ENCODE peak calls at places on chromosomes 1 and 21, in seven cellular contexts. L is fibroblast of lung, Z is Calu3, C is pancreas, M is heart left ventricle, G is bronchial epithelial cell, N is uterus. P is an unnamed sample.

GRCh38 chr1:17184161-17184665 is 20.7 kb upstream of the PADI1 start:
- DNase-seq in G (no peak), C (no peak), L (no peak), M (no peak), Z (no peak), N (no peak), P (no peak)

GRCh38 chr1:184025242-184025675 is 12.3 kb downstream of the COLGALT2 start:
- DNase-seq in C (peak), N (no peak), M (peak), G (no peak), Z (no peak), L (peak), P (peak)

GRCh38 chr1:19957779-19958178 is 21.6 kb downstream of the PLA2G2A start:
- DNase-seq in Z (no peak), G (no peak), L (no peak), N (no peak), C (no peak), M (no peak), P (no peak)

GRCh38 chr1:43056981-43057391 is 98.3 kb upstream of the SLC2A1 start:
- DNase-seq in M (no peak), L (no peak), Z (no peak), G (peak), N (peak), C (no peak), P (no peak)

GRCh38 chr1:162632234-162632666 is at the start of gene DDR2:
- DNase-seq in C (peak), L (peak), Z (no peak), M (peak), N (peak), G (no peak), P (peak)

GRCh38 chr21:32120231-32120630 is 158.6 kb downstream of the MIS18A start:
- DNase-seq in C (no peak), M (no peak), L (no peak), G (no peak), Z (no peak), N (no peak), P (no peak)

GRCh38 chr1:30358510-30358909 is 364.9 kb downstream of the MATN1 start:
- DNase-seq in Z (no peak), L (no peak), N (no peak), M (no peak), G (no peak), C (no peak), P (no peak)

GRCh38 chr1:78884685-78885452 is 121.7 kb downstream of the ADGRL4 start:
- DNase-seq in C (no peak), N (no peak), Z (no peak), G (no peak), L (peak), M (no peak), P (no peak)

GRCh38 chr1:60088620-60089155 is 15.1 kb upstream of the C1orf87 start:
- DNase-seq in G (no peak), C (no peak), Z (no peak), L (no peak), N (no peak), M (no peak), P (no peak)

GRCh38 chr21:37914211-37914900 is 1.9 kb downstream of the KCNJ6 start:
- DNase-seq in C (peak), N (no peak), Z (no peak), G (no peak), L (peak), M (peak), P (peak)

GRCh38 chr1:156226116-156226538 is 13.3 kb downstream of the PMF1 start:
- DNase-seq in M (no peak), L (no peak), Z (no peak), N (no peak), G (no peak), C (no peak), P (no peak)

GRCh38 chr1:39933956-39934941 is 20.7 kb upstream of the MFSD2A start:
- DNase-seq in L (peak), C (peak), M (peak), G (peak), Z (peak), N (peak), P (peak)

GRCh38 chr1:231240883-231241735 is at the start of gene GNPAT:
- DNase-seq in C (peak), G (peak), N (peak), L (peak), Z (peak), M (peak), P (peak)

GRCh38 chr1:27992271-27992670 is 32.5 kb downstream of the XKR8 start:
- DNase-seq in G (no peak), L (no peak), M (peak), N (no peak), C (no peak), Z (no peak), P (no peak)

GRCh38 chr21:44616591-44616926 is 4.7 kb downstream of the KRTAP10-8 start:
- DNase-seq in Z (no peak), N (no peak), C (no peak), G (no peak), M (no peak), L (no peak), P (peak)

GRCh38 chr1:37315236-37315870 is 159.0 kb upstream of the ZC3H12A start:
- DNase-seq in G (no peak), L (no peak), N (no peak), Z (no peak), M (no peak), C (no peak), P (no peak)

GRCh38 chr1:46642091-46642680 is 25.6 kb upstream of the MOB3C start:
- DNase-seq in C (no peak), M (no peak), L (no peak), G (no peak), N (no peak), Z (no peak), P (no peak)

GRCh38 chr1:12708956-12709555 is 6.9 kb upstream of the AADACL3 start:
- DNase-seq in C (no peak), Z (no peak), M (no peak), G (peak), N (no peak), L (no peak), P (peak)

GRCh38 chr1:204336642-204337041 is 23.1 kb downstream of the PLEKHA6 start:
- DNase-seq in L (no peak), N (no peak), M (no peak), G (no peak), C (no peak), Z (no peak), P (no peak)
- TF ChIP-seq CTCF in L (no peak), N (no peak), M (no peak), G (no peak), C (no peak), Z (no peak), P (no peak)

GRCh38 chr1:61659061-61659460 is 65.9 kb downstream of the TM2D1 start:
- DNase-seq in N (no peak), L (no peak), Z (no peak), C (no peak), G (peak), M (no peak), P (peak)
- TF ChIP-seq CTCF in N (no peak), L (peak), Z (peak), C (no peak), G (peak), M (no peak), P (peak)

GRCh38 chr1:212699104-212699838 is 369 bp downstream of the BATF3 start:
- DNase-seq in Z (peak), N (no peak), G (no peak), C (peak), L (peak), M (peak), P (peak)
- TF ChIP-seq CTCF in Z (peak), N (peak), G (peak), C (peak), L (peak), M (peak), P (peak)

GRCh38 chr1:160780398-160780755 is 15.6 kb upstream of the LY9 start:
- DNase-seq in N (no peak), M (no peak), C (no peak), L (no peak), G (no peak), Z (no peak), P (no peak)
- TF ChIP-seq CTCF in N (no peak), M (no peak), C (no peak), L (no peak), G (no peak), Z (peak), P (no peak)

GRCh38 chr1:55774446-55774845 is 559.3 kb upstream of the USP24 start:
- DNase-seq in L (no peak), N (no peak), Z (no peak), M (no peak), C (no peak), G (no peak), P (no peak)
- TF ChIP-seq CTCF in L (no peak), N (no peak), Z (no peak), M (no peak), C (no peak), G (no peak), P (no peak)

GRCh38 chr1:236757640-236758039 is 37.5 kb upstream of the MTR start:
- DNase-seq in Z (no peak), C (no peak), M (no peak), L (no peak), G (no peak), N (no peak), P (no peak)
- TF ChIP-seq CTCF in Z (no peak), C (no peak), M (no peak), L (no peak), G (no peak), N (no peak), P (no peak)

DNA sequence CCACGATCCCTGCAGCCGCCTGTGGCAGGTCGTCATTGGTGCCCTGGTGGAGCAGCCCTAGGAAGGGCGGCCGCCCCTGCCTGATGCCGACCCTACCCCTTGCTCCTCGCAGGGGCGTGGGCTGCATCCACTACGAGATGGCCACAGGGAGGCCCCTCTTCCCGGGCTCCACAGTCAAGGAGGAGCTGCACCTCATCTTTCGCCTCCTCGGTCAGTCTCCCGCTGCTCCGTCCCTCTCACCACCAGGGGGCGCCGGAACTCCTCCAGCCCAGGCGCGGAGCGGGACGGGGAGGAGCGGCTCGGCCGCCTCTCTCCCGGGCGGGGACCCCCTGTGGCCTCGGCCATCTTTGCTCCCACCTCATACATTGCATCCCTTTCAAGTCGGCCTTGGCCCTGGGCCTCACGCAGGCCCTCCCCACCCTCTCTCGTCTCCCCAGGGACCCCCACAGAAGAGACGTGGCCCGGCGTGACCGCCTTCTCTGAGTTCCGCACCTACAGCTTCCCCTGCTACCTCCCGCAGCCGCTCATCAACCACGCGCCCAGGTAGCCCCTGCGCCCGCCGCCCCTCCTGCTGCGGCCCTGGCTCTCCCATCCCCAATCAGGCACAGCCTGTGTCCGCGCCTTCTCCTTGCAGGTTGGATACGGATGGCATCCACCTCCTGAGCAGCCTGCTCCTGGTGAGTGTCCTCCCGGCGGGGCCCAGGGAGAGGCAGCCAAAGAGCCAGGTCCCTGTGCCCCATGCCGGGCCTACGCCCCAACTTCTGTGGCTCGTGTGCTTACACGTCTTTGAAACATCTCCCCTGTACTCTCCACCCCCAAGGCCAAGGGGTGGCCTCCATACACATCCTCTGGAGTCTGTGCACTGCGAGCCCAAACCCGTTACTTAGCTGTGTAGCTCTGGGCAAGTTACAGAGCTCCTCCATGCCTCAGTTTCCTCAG is 24.7 kb downstream of the CDK18 start:
- DNase-seq in L (peak), M (peak), Z (peak), C (peak), N (peak), G (no peak), P (peak)
- TF ChIP-seq CTCF in L (peak), M (peak), Z (peak), C (peak), N (peak), G (peak), P (peak)

GRCh38 chr1:152182431-152182830 is 23.4 kb upstream of the RPTN start:
- DNase-seq in Z (peak), G (peak), N (no peak), L (peak), M (no peak), C (no peak), P (peak)
- TF ChIP-seq CTCF in Z (peak), G (peak), N (peak), L (peak), M (peak), C (no peak), P (peak)

P was measured in MCF 10A.